ENCODE peak calls at places on chromosomes 16 and 17, in four cellular contexts. C, N, M and P are unnamed samples.

GRCh38 chr16:27430923-27431484 is 29.0 kb downstream of the IL21R start:
- DNase-seq in C (no peak), N (peak), M (peak), P (no peak)

GRCh38 chr17:30225919-30226553 is 9.5 kb downstream of the SLC6A4 start:
- DNase-seq in C (no peak), N (no peak), M (no peak), P (no peak)

GRCh38 chr16:88039591-88039990 is 88.4 kb downstream of the BANP start:
- DNase-seq in C (no peak), N (no peak), M (no peak), P (no peak)

GRCh38 chr16:9489823-9490467 is 398.5 kb downstream of the HAPSTR1 start:
- DNase-seq in C (no peak), N (no peak), M (no peak), P (peak)

GRCh38 chr17:63775420-63775819 is 1.4 kb downstream of the DDX42 start:
- DNase-seq in C (peak), N (no peak), M (no peak), P (no peak)

GRCh38 chr17:7435676-7436555 is 681 bp downstream of the TMEM102 start:
- DNase-seq in C (peak), N (peak), M (peak), P (peak)

GRCh38 chr17:77281024-77281903 is 140.5 kb downstream of the SEC14L1 start:
- DNase-seq in C (peak), N (peak), M (peak), P (peak)

GRCh38 chr16:81105946-81106345 is 9.8 kb upstream of the GCSH start:
- DNase-seq in C (no peak), N (no peak), M (no peak), P (no peak)

GRCh38 chr17:46851029-46851741 is at the start of gene WNT9B:
- DNase-seq in C (peak), N (peak), M (peak), P (peak)

GRCh38 chr17:67390646-67391480 is 13.8 kb downstream of the PITPNC1 start:
- DNase-seq in C (no peak), N (no peak), M (no peak), P (no peak)

GRCh38 chr16:25855818-25856217 is 164.1 kb downstream of the HS3ST4 start:
- DNase-seq in C (no peak), N (peak), M (no peak), P (peak)

GRCh38 chr16:56022818-56023217 is 147.6 kb upstream of the CES5A start:
- DNase-seq in C (no peak), N (no peak), M (no peak), P (no peak)

GRCh38 chr16:26614102-26614864 is 452.4 kb upstream of the C16orf82 start:
- DNase-seq in C (no peak), N (no peak), M (no peak), P (no peak)

GRCh38 chr17:42748906-42749798 is 4.3 kb upstream of the EZH1 start:
- DNase-seq in C (no peak), N (no peak), M (no peak), P (no peak)

GRCh38 chr17:83137523-83137922 is 58.1 kb downstream of the METRNL start:
- DNase-seq in C (no peak), N (no peak), M (no peak), P (no peak)

GRCh38 chr17:75591722-75592302 is 4.2 kb downstream of the MYO15B start:
- DNase-seq in C (no peak), N (no peak), M (no peak), P (no peak)

GRCh38 chr17:40348562-40349476 is 15.7 kb downstream of the GJD3 start:
- DNase-seq in C (peak), N (no peak), M (no peak), P (no peak)

GRCh38 chr16:49366669-49367068 is 6.9 kb upstream of the C16orf78 start:
- DNase-seq in C (no peak), N (no peak), M (no peak), P (no peak)

GRCh38 chr17:82315703-82316358 is 1.6 kb downstream of the CD7 start:
- DNase-seq in C (no peak), N (no peak), M (no peak), P (no peak)

GRCh38 chr17:71441098-71441497 is 679.7 kb upstream of the SOX9 start:
- DNase-seq in C (no peak), N (no peak), M (no peak), P (no peak)

GRCh38 chr16:3780570-3780969 is 63.2 kb upstream of the TRAP1 start:
- DNase-seq in C (peak), N (no peak), M (no peak), P (no peak)

GRCh38 chr16:85045077-85045476 is 17.5 kb downstream of the KIAA0513 start:
- DNase-seq in C (no peak), N (no peak), M (no peak), P (no peak)

GRCh38 chr16:17229766-17230165 is 241.0 kb downstream of the XYLT1 start:
- DNase-seq in C (no peak), N (no peak), M (no peak), P (no peak)

GRCh38 chr16:87552072-87552718 is 50.1 kb upstream of the JPH3 start:
- DNase-seq in C (no peak), N (no peak), M (no peak), P (no peak)

GRCh38 chr16:48534601-48535340 is 75.2 kb downstream of the N4BP1 start:
- DNase-seq in C (no peak), N (no peak), M (no peak), P (no peak)

GRCh38 chr17:11991461-11991860 is 5.8 kb downstream of the ZNF18 start:
- DNase-seq in C (no peak), N (no peak), M (no peak), P (no peak)

GRCh38 chr16:56115817-56116576 is 75.3 kb upstream of the GNAO1 start:
- DNase-seq in C (no peak), N (no peak), M (no peak), P (no peak)

DNA sequence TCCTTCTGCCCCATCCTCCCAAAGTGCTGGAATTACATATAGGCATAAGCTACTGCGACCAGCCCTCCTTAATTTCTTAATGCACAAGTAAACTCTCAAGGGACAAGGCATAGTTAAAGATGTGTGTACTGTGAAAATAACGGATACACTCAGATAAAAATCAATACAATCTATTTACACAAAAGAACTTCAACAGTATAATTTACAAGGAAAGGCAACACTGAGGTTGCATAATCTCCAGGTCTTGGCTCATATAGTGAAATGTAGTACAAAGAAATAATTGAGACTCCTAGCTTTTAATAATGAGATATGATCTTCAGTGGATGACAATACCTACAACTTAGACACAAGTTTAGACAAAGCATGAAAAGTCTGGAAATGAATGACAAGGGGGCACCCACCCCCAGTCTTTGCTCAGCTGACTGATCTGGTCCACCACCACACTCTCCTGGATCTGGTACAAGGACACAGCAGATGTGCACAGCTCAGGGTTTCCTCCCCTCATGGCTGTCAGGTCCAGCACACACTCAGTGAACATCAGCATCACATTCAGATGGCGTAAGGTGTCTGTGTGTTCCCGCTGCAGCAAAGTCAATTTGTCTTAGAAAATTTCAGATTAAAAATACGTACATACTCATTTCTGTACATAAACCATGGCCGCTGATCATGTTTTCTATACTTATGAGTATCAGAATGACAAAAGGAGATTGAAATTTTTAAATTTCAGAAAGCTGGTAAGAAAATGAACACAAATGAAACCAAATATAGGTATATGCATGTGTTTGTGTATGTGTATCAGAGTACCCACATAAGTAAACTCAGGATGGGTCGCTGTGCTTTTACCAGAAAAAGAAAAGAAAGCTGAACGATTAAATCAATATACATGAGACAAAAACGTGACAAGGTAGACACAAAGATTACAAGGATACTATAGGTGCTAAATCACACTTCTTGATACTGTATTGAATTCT is 33.7 kb upstream of the ALDH3A1 start:
- DNase-seq in C (no peak), N (no peak), M (no peak), P (no peak)
- TF ChIP-seq TEAD4 in C (no peak), N (no peak), M (no peak), P (no peak)

GRCh38 chr17:15009087-15009486 is 256.0 kb downstream of the PMP22 start:
- DNase-seq in C (no peak), N (no peak), M (no peak), P (no peak)
- TF ChIP-seq TEAD4 in C (no peak), N (no peak), M (no peak), P (no peak)

DNA sequence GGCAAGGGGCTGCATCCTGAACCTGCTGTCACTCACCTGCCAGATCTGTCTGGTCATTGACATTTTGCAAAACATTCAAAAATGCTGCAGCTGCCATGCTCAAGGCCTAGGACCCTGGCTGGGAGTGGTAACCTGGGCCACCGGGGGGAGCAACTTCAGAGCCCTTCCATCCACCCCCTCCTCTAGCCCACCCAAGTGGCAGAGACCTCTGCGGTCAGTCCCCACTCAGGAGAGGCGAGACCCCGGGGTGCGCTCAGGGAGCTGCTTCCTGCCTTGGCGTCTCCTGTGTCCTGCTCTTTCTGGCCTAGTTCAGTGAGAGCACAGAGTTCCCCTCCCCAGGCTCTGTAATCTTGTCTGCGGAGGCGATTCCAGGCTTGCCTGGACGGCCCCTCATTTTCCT is 108.8 kb downstream of the CCDC182 start:
- DNase-seq in C (no peak), N (no peak), M (no peak), P (no peak)
- TF ChIP-seq TEAD4 in C (no peak), N (no peak), M (no peak), P (no peak)

DNA sequence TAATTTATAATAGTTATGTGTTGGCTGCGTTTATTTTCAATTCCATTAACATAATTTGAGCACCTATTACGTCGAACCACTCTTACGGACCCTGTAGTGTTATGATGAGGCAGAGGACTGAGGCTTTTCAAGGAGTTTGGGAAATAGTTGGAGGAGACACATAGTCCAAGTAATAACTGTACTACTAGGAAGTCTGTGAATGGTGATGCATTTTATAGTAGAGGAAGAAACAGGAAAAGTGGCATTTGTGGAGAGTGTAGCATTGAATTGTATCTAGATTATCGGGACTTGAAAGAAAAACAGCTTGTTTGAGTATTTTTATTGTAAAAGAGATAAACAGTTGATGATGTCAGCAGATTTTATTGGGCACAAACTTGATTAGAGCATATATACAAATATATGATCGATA is 1.7 kb downstream of the NFATC3 start:
- DNase-seq in C (no peak), N (no peak), M (no peak), P (no peak)
- TF ChIP-seq TEAD4 in C (no peak), N (no peak), M (no peak), P (no peak)

DNA sequence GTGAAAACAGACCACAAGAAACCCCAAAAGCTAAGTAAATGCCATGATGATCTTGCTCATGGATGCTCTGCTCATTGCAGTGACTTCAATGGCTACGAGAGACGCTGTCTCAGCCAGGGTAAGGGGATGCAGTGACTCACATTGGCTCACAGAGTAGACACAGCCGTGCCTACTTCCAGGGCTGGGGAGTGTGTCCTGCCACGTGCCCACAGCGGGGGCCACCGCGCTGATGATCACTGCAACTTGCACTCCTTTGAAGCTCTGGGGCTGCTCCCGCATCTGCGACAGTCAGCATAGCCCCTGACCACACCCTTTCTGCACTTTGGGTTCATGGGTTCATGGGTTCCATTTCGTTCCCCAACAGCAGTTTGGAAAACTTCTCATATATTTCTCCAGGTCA is 231.4 kb upstream of the RPL38 start:
- DNase-seq in C (no peak), N (no peak), M (no peak), P (no peak)
- TF ChIP-seq TEAD4 in C (no peak), N (no peak), M (no peak), P (no peak)

DNA sequence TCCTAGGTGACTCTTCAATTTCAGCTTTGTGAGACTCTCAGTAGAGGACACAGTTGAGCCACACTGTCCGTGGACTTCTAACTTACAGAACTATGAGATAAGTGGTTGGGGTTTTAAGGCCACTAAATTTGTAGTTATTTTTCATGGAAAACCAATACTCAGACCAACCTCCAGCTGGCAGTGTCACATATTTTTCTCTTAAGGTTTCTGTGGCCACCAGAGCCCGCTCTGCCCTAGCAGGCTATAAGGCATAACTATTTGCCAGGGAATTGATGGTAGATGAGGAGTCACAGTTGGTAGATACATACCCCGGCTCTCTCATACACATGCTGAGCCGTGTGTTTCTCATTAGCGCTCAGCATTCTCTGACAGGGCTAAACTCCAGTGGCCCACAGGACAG is 336.8 kb upstream of the MON1B start:
- DNase-seq in C (peak), N (no peak), M (no peak), P (no peak)
- TF ChIP-seq TEAD4 in C (no peak), N (no peak), M (no peak), P (no peak)

GRCh38 chr17:56680676-56681075 is 87.2 kb downstream of the NOG start:
- DNase-seq in C (no peak), N (no peak), M (no peak), P (no peak)

GRCh38 chr17:56679148-56679766 is 85.8 kb downstream of the NOG start:
- DNase-seq in C (peak), N (no peak), M (peak), P (no peak)

GRCh38 chr17:56676807-56677206 is 83.3 kb downstream of the NOG start:
- DNase-seq in C (no peak), N (no peak), M (no peak), P (no peak)

GRCh38 chr17:56679767-56680422 is 86.4 kb downstream of the NOG start:
- DNase-seq in C (no peak), N (no peak), M (no peak), P (no peak)

GRCh38 chr17:56678249-56679144 is 85.0 kb downstream of the NOG start:
- DNase-seq in C (peak), N (peak), M (no peak), P (peak)
- TF ChIP-seq TEAD4 in C (no peak), N (no peak), M (no peak), P (no peak)

GRCh38 chr17:18141210-18141803 is 32.8 kb downstream of the MYO15A start:
- DNase-seq in C (peak), N (peak), M (no peak), P (no peak)
- TF ChIP-seq TEAD4 in C (no peak), N (no peak), M (no peak), P (no peak)

DNA sequence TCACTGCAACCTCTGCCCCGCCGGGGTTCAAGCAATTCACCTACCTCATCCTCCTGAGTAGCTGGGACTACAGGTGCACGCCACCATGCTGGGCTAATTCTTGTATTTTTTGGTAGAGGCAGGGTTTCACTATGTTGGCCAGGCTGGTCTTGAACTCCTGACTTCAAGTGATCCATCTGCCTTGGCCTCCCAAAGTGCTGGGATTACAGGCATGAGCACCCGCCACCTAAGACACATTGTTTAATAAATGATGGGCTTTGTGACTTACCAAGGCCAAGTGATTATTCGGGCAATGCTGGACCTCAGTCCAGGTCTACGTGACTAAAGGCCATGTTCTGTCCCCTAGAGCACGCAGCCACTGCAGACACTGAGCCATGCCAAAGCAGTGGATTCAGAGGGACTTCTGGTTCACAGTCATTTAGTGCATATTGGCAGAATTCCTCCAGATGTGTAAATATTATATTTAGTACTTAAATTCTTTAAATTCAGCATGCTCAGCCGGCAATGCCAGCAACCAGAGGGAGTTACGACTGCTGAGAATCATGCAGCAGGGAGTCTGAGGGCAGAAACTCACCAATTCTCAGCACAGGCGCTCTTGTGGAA is 4.8 kb upstream of the ERCC4 start:
- DNase-seq in C (no peak), N (no peak), M (no peak), P (no peak)
- TF ChIP-seq TEAD4 in C (no peak), N (no peak), M (no peak), P (no peak)

DNA sequence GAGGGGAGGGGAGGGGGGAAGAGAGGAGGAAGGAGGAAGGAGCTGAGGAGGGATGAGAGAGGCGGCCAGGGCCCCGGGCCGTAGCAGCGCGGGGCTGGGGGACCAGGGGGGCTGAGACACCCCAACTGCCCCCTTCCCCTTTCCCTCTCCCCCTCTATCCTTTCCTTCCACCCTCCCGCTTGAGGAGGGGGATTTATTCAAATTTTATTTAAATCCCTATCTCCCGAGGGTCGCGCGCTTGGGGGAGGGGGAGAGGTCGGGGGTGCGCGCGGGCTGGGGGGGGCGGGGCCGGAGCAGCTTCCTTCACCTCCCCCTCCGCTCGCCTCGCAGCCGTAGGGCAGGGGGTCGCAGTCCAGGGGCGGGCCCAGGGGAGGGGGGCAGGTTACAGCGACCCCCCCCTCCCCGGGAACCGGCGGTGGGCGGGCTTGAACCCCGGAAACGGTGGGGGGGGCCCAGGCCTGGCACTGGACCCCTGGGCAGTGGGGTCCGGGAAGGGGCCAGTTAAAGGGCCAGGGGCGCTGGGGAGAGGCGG is at the start of gene FBXL19:
- DNase-seq in C (peak), N (no peak), M (no peak), P (peak)
- TF ChIP-seq TEAD4 in C (no peak), N (no peak), M (no peak), P (no peak)